ENCODE peak calls at places on chromosomes 4 and X, in eight cellular contexts. H is suprapubic skin; I is SK-N-SH; M is colonic mucosa; G is transverse colon; D is AG04450; P is CD4-positive, alpha-beta T cell; U is heart right ventricle. W is an unnamed sample.

GRCh38 chrX:45385767-45386166 is 185.1 kb upstream of the DIPK2B start:
- DNase-seq in H (no peak), I (no peak), M (no peak), G (no peak), D (no peak), P (no peak), U (no peak), W (no peak)

GRCh38 chrX:153882086-153882498 is 3.9 kb downstream of the L1CAM start:
- DNase-seq in H (no peak), I (peak), M (no peak), G (no peak), D (no peak), P (no peak), U (no peak), W (peak)

GRCh38 chrX:111170017-111170416 is 74.0 kb downstream of the PAK3 start:
- DNase-seq in H (no peak), I (no peak), M (no peak), G (no peak), D (no peak), P (no peak), U (no peak), W (no peak)

GRCh38 chrX:11566158-11566557 is 99.6 kb downstream of the ARHGAP6 start:
- DNase-seq in H (no peak), I (no peak), M (no peak), G (no peak), D (no peak), P (no peak), U (no peak), W (no peak)

GRCh38 chr4:182496392-182496791 is 253.2 kb downstream of the TENM3 start:
- DNase-seq in H (no peak), I (no peak), M (no peak), G (no peak), D (no peak), P (no peak), U (no peak), W (no peak)

GRCh38 chr4:186792994-186793393 is 69.3 kb upstream of the FAT1 start:
- DNase-seq in H (no peak), I (no peak), M (no peak), G (no peak), D (peak), P (no peak), U (no peak), W (no peak)

GRCh38 chr4:160877087-160877790 is 1286.6 kb downstream of the FSTL5 start:
- DNase-seq in H (no peak), I (no peak), M (no peak), G (no peak), D (no peak), P (no peak), U (no peak), W (peak)

GRCh38 chr4:128341634-128342033 is 54.0 kb upstream of the PGRMC2 start:
- DNase-seq in H (no peak), I (no peak), M (no peak), G (no peak), D (no peak), P (no peak), U (no peak), W (no peak)

GRCh38 chrX:22699591-22700091 is 300.1 kb upstream of the DDX53 start:
- DNase-seq in H (no peak), I (no peak), M (no peak), G (no peak), D (peak), P (no peak), U (no peak), W (no peak)

GRCh38 chr4:106587558-106587957 is 219.0 kb upstream of the GIMD1 start:
- DNase-seq in H (no peak), I (no peak), M (no peak), G (no peak), D (peak), P (no peak), U (no peak), W (no peak)

GRCh38 chrX:65420154-65420553 is 114.4 kb downstream of the LAS1L start:
- DNase-seq in H (no peak), I (no peak), M (no peak), G (no peak), D (no peak), P (no peak), U (no peak), W (no peak)
- TF ChIP-seq CTCF in H (no peak), I (no peak), M (no peak), G (no peak), D (no peak), P (no peak), U (no peak), W (no peak)

GRCh38 chr4:26175016-26175786 is 145.6 kb upstream of the RBPJ start:
- DNase-seq in H (no peak), I (no peak), M (no peak), G (no peak), D (no peak), P (no peak), U (no peak), W (no peak)

GRCh38 chr4:26175905-26176304 is 144.9 kb upstream of the RBPJ start:
- DNase-seq in H (no peak), I (no peak), M (no peak), G (no peak), D (no peak), P (no peak), U (no peak), W (no peak)

GRCh38 chr4:26171953-26172352 is 148.9 kb upstream of the RBPJ start:
- DNase-seq in H (no peak), I (no peak), M (no peak), G (no peak), D (peak), P (no peak), U (no peak), W (no peak)

GRCh38 chr4:26173619-26174018 is 147.2 kb upstream of the RBPJ start:
- DNase-seq in H (no peak), I (no peak), M (no peak), G (no peak), D (peak), P (no peak), U (no peak), W (no peak)

DNA sequence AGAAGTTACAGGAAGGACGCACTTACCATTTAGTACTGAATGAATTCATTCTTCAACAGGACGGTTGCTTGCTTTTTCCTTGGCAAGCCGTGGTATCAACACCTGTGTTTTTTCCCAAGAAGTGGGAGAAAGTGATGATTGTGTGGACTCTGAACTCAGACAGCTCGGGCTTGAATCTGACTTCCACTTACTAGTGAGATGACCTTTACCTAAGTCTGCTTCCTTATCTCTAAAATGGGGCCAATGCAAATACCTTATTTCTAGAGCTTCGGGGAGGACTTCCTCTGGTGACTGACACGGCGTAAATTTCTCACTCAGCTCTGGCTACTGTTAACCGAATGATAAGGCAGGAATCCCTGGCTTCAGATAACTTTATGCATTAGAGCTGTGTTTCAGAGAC is 146.8 kb upstream of the RBPJ start:
- DNase-seq in H (no peak), I (no peak), M (no peak), G (no peak), D (no peak), P (no peak), U (no peak), W (no peak)
- H3K27ac ChIP-seq in H (no peak), I (no peak), M (no peak), G (no peak), D (peak), P (no peak), U (no peak), W (no peak)

DNA sequence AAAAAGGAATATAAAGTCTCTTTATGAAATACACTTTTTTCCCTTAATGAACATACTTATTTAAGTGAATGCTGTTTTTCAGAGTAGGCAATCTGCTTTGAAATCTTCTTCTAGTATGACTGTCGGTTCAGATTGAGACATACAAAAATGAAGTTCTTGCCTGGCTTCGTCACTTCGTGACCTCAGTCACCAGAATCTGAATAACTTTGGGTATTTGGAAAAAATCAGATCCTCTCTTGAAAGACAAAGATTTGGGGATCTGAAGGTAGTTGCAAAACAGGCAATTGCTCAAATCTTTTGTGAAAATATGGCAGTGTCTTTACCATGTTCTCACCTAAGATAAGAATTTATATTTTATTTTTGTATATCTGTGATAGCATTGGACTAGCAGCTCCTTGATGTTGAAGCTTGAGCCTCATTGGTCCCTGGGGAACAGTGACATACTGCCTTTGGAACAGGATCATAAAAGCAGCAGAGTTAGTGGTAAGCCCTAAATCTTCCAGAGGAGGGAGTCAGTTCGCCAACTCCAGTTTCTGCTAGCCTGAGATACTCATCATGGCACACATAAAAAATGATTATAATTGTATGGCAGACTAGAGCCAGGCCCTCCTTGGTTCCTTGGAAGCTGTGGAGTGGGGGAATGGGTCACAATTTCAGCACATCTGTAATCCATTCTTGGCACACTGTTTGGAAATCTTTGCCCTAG is 4.9 kb downstream of the ARFIP1 start:
- DNase-seq in H (no peak), I (peak), M (no peak), G (peak), D (no peak), P (no peak), U (no peak), W (peak)
- TF ChIP-seq CTCF in H (peak), I (peak), M (no peak), G (no peak), D (peak), P (no peak), U (peak), W (peak)

DNA sequence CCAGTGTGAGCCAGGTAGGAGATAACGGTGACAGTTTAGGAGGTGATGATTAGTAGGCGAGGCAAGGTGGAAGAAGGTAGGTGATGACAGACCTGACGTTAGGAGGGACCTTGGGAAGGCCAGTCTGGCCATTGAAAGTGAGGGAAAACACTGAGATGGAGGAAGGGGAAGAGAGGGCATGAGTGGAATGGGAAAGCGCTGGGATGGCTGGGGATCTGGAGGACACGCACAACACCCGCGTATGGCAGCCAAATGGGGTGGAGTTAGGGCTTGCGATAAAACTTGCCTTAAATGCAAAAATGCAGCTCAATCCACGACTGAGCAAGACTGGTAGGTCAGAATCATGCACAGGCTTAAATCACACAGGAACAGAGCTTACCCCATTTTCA is 598 bp upstream of the CDKL2 start:
- DNase-seq in H (no peak), I (no peak), M (no peak), G (no peak), D (no peak), P (no peak), U (no peak), W (no peak)
- H3K27ac ChIP-seq in H (no peak), I (peak), M (peak), G (no peak), D (no peak), P (peak), U (no peak), W (no peak)